ENCODE peak calls at places on chromosomes 4 and X, in nine cellular contexts. P, T, D, Z, F, L, N, V and C are unnamed samples.

GRCh38 chrX:40300286-40300890 is 202.6 kb upstream of the BCOR start:
- DNase-seq in P (no peak), T (no peak), D (no peak), Z (no peak), F (no peak), L (no peak), N (no peak), V (no peak), C (no peak)

GRCh38 chr4:29278580-29278979 is 1441.6 kb upstream of the PCDH7 start:
- DNase-seq in P (no peak), T (no peak), D (peak; percentile 46), Z (peak; percentile 74), F (no peak), L (no peak), N (no peak), V (no peak), C (no peak)

GRCh38 chr4:52873191-52873590 is 11.1 kb downstream of the RASL11B start:
- DNase-seq in P (no peak), T (no peak), D (no peak), Z (no peak), F (no peak), L (no peak), N (no peak), V (peak; percentile 38), C (peak; percentile 56)

GRCh38 chr4:114358901-114359300 is 239.7 kb upstream of the UGT8 start:
- DNase-seq in P (no peak), T (no peak), D (no peak), Z (no peak), F (no peak), L (no peak), N (no peak), V (no peak), C (no peak)

GRCh38 chrX:50343917-50344316 is 126.7 kb downstream of the DGKK start:
- DNase-seq in P (no peak), T (no peak), D (no peak), Z (no peak), F (no peak), L (no peak), N (no peak), V (no peak), C (no peak)

GRCh38 chr4:37322122-37322521 is 77.6 kb downstream of the NWD2 start:
- DNase-seq in P (no peak), T (no peak), D (no peak), Z (no peak), F (no peak), L (no peak), N (no peak), V (no peak), C (no peak)

GRCh38 chr4:108054025-108054424 is 64.3 kb downstream of the HADH start:
- DNase-seq in P (no peak), T (no peak), D (no peak), Z (no peak), F (no peak), L (no peak), N (no peak), V (no peak), C (no peak)

GRCh38 chr4:146442801-146443200 is 78.9 kb downstream of the SLC10A7 start:
- DNase-seq in P (no peak), T (no peak), D (peak; percentile 70), Z (peak; percentile 38), F (no peak), L (no peak), N (no peak), V (no peak), C (no peak)

GRCh38 chrX:872090-872489 is 241.5 kb downstream of the SHOX start:
- DNase-seq in P (no peak), T (no peak), D (no peak), Z (no peak), F (no peak), L (no peak), N (no peak), V (no peak), C (no peak)

GRCh38 chr4:187541666-187542065 is 453.9 kb upstream of the ZFP42 start:
- DNase-seq in P (no peak), T (no peak), D (no peak), Z (no peak), F (no peak), L (no peak), N (no peak), V (no peak), C (no peak)

GRCh38 chr4:163070023-163070422 is 96.7 kb downstream of the NAF1 start:
- DNase-seq in P (no peak), T (no peak), D (no peak), Z (no peak), F (no peak), L (no peak), N (no peak), V (no peak), C (no peak)

GRCh38 chr4:113675731-113676707 is 85.5 kb downstream of the CAMK2D start:
- DNase-seq in P (no peak), T (no peak), D (peak; percentile 51), Z (no peak), F (no peak), L (no peak), N (no peak), V (no peak), C (no peak)

GRCh38 chrX:21989415-21989814 is 42.7 kb upstream of the PHEX start:
- DNase-seq in P (no peak), T (no peak), D (no peak), Z (no peak), F (no peak), L (no peak), N (no peak), V (no peak), C (no peak)

GRCh38 chr4:114282937-114283336 is 303.5 kb upstream of the ARSJ start:
- DNase-seq in P (no peak), T (no peak), D (no peak), Z (no peak), F (no peak), L (no peak), N (no peak), V (no peak), C (no peak)

GRCh38 chr4:120052840-120053239 is 13.8 kb downstream of the MAD2L1 start:
- DNase-seq in P (no peak), T (no peak), D (peak; percentile 98), Z (peak; percentile 96), F (no peak), L (no peak), N (no peak), V (peak; percentile 26), C (no peak)

GRCh38 chr4:101944649-101945048 is 154.1 kb downstream of the BANK1 start:
- DNase-seq in P (no peak), T (no peak), D (peak; percentile 6), Z (peak; percentile 73), F (no peak), L (no peak), N (no peak), V (no peak), C (no peak)

GRCh38 chr4:4457803-4458550 is 71.1 kb downstream of the NSG1 start:
- DNase-seq in P (no peak), T (no peak), D (peak; percentile 55), Z (peak; percentile 79), F (no peak), L (no peak), N (no peak), V (no peak), C (no peak)

GRCh38 chrX:110847334-110847733 is 51.7 kb upstream of the CHRDL1 start:
- DNase-seq in P (no peak), T (no peak), D (peak; percentile 75), Z (peak; percentile 76), F (peak; percentile 14), L (no peak), N (peak; percentile 30), V (peak; percentile 24), C (peak; percentile 40)

GRCh38 chrX:24990585-24990984 is 25.2 kb downstream of the ARX start:
- DNase-seq in P (no peak), T (no peak), D (no peak), Z (no peak), F (no peak), L (no peak), N (no peak), V (no peak), C (no peak)

GRCh38 chrX:65741823-65742222 is 74.4 kb downstream of the MSN start:
- DNase-seq in P (no peak), T (no peak), D (no peak), Z (no peak), F (no peak), L (no peak), N (no peak), V (no peak), C (no peak)

GRCh38 chrX:65750674-65751469 is 83.4 kb downstream of the MSN start:
- DNase-seq in P (no peak), T (no peak), D (no peak), Z (no peak), F (no peak), L (no peak), N (no peak), V (no peak), C (no peak)

GRCh38 chrX:65745427-65745826 is 78.0 kb downstream of the MSN start:
- DNase-seq in P (no peak), T (no peak), D (no peak), Z (no peak), F (no peak), L (no peak), N (no peak), V (no peak), C (no peak)

GRCh38 chrX:65744965-65745364 is 77.5 kb downstream of the MSN start:
- DNase-seq in P (no peak), T (no peak), D (peak; percentile 35), Z (no peak), F (no peak), L (no peak), N (no peak), V (no peak), C (peak; percentile 27)

GRCh38 chrX:65745992-65746391 is 78.5 kb downstream of the MSN start:
- DNase-seq in P (no peak), T (no peak), D (no peak), Z (no peak), F (no peak), L (no peak), N (no peak), V (no peak), C (no peak)
- TF ChIP-seq CTCF in P (no peak), T (no peak), D (no peak), Z (peak; percentile 11), F (peak; percentile 21), L (peak; percentile 39), N (no peak), V (no peak), C (no peak)

GRCh38 chr4:148173397-148174017 is 268.7 kb downstream of the NR3C2 start:
- DNase-seq in P (no peak), T (no peak), D (peak; percentile 49), Z (peak; percentile 3), F (no peak), L (no peak), N (no peak), V (peak; percentile 47), C (no peak)
- TF ChIP-seq CTCF in P (no peak), T (no peak), D (no peak), Z (no peak), F (no peak), L (no peak), N (no peak), V (no peak), C (no peak)

GRCh38 chrX:107324493-107325310 is 118.3 kb downstream of the DNAAF6 start:
- DNase-seq in P (peak; percentile 73), T (peak; percentile 62), D (peak; percentile 14), Z (peak; percentile 14), F (peak; percentile 80), L (no peak), N (peak; percentile 76), V (peak; percentile 22), C (peak; percentile 18)
- TF ChIP-seq CTCF in P (no peak), T (no peak), D (peak; percentile 24), Z (peak; percentile 20), F (peak; percentile 38), L (no peak), N (no peak), V (no peak), C (peak; percentile 13)

GRCh38 chr4:8855781-8856245 is 15.8 kb downstream of the HMX1 start:
- DNase-seq in P (no peak), T (no peak), D (no peak), Z (no peak), F (no peak), L (no peak), N (no peak), V (no peak), C (no peak)
- TF ChIP-seq CTCF in P (no peak), T (no peak), D (no peak), Z (no peak), F (peak; percentile 44), L (no peak), N (no peak), V (no peak), C (no peak)